ENCODE peak calls at places on chromosomes 4 and X, in five cellular contexts. One of them, this sample, is unnamed.

GRCh38 chrX:153334654-153335295 is 822 bp downstream of the ZNF275 start:
- DNase-seq in upper lobe of right lung: no peak
- DNase-seq in left ventricle myocardium inferior: no peak
- DNase-seq in progenitor cell of endocrine pancreas: no peak
- DNase-seq in hepatocyte: no peak
- DNase-seq in this sample: no peak

GRCh38 chrX:101385795-101386541 is at the start of gene BTK:
- DNase-seq in progenitor cell of endocrine pancreas: no peak
- DNase-seq in upper lobe of right lung: no peak
- DNase-seq in hepatocyte: no peak
- DNase-seq in left ventricle myocardium inferior: no peak
- DNase-seq in this sample: no peak

GRCh38 chr4:24089831-24090531 is 200.1 kb upstream of the PPARGC1A start:
- DNase-seq in upper lobe of right lung: no peak
- DNase-seq in left ventricle myocardium inferior: no peak
- DNase-seq in hepatocyte: no peak
- DNase-seq in progenitor cell of endocrine pancreas: no peak
- DNase-seq in this sample: no peak

GRCh38 chr4:103098746-103099421 is 750 bp downstream of the BDH2 start:
- DNase-seq in progenitor cell of endocrine pancreas: no peak
- DNase-seq in upper lobe of right lung: no peak
- DNase-seq in left ventricle myocardium inferior: no peak
- DNase-seq in hepatocyte: peak; percentile 10
- DNase-seq in this sample: peak; percentile 4

GRCh38 chr4:119518915-119519410 is 109.6 kb downstream of the PDE5A start:
- DNase-seq in upper lobe of right lung: no peak
- DNase-seq in hepatocyte: no peak
- DNase-seq in progenitor cell of endocrine pancreas: no peak
- DNase-seq in left ventricle myocardium inferior: no peak
- DNase-seq in this sample: peak; percentile 16

GRCh38 chr4:25536577-25537325 is 118.9 kb upstream of the SLC34A2 start:
- DNase-seq in hepatocyte: no peak
- DNase-seq in left ventricle myocardium inferior: no peak
- DNase-seq in progenitor cell of endocrine pancreas: no peak
- DNase-seq in upper lobe of right lung: no peak
- DNase-seq in this sample: no peak

GRCh38 chr4:26410385-26411293 is 79.6 kb downstream of the CCKAR start:
- DNase-seq in left ventricle myocardium inferior: no peak
- DNase-seq in progenitor cell of endocrine pancreas: no peak
- DNase-seq in hepatocyte: peak; percentile 56
- DNase-seq in upper lobe of right lung: no peak
- DNase-seq in this sample: peak; percentile 65

GRCh38 chrX:47649781-47650163 is 591 bp downstream of the ELK1 start:
- DNase-seq in left ventricle myocardium inferior: no peak
- DNase-seq in hepatocyte: no peak
- DNase-seq in progenitor cell of endocrine pancreas: no peak
- DNase-seq in upper lobe of right lung: no peak
- DNase-seq in this sample: no peak

GRCh38 chr4:151600432-151600831 is 160.4 kb downstream of the GATB start:
- DNase-seq in hepatocyte: no peak
- DNase-seq in progenitor cell of endocrine pancreas: no peak
- DNase-seq in upper lobe of right lung: no peak
- DNase-seq in left ventricle myocardium inferior: no peak
- DNase-seq in this sample: no peak

GRCh38 chr4:147924604-147925412 is 192.9 kb downstream of the ARHGAP10 start:
- DNase-seq in hepatocyte: peak; percentile 69
- DNase-seq in progenitor cell of endocrine pancreas: no peak
- DNase-seq in left ventricle myocardium inferior: no peak
- DNase-seq in upper lobe of right lung: no peak
- DNase-seq in this sample: peak; percentile 80

GRCh38 chr4:141900841-141901240 is 264.5 kb downstream of the IL15 start:
- DNase-seq in hepatocyte: no peak
- DNase-seq in left ventricle myocardium inferior: no peak
- DNase-seq in upper lobe of right lung: no peak
- DNase-seq in progenitor cell of endocrine pancreas: no peak
- DNase-seq in this sample: no peak

GRCh38 chr4:137530176-137530575 is 2.1 kb downstream of the PCDH18 start:
- DNase-seq in hepatocyte: no peak
- DNase-seq in upper lobe of right lung: no peak
- DNase-seq in left ventricle myocardium inferior: no peak
- DNase-seq in progenitor cell of endocrine pancreas: no peak
- DNase-seq in this sample: no peak

GRCh38 chr4:188428935-188429334 is 289.7 kb downstream of the TRIML1 start:
- DNase-seq in left ventricle myocardium inferior: no peak
- DNase-seq in upper lobe of right lung: no peak
- DNase-seq in hepatocyte: no peak
- DNase-seq in progenitor cell of endocrine pancreas: no peak
- DNase-seq in this sample: peak; percentile 77

DNA sequence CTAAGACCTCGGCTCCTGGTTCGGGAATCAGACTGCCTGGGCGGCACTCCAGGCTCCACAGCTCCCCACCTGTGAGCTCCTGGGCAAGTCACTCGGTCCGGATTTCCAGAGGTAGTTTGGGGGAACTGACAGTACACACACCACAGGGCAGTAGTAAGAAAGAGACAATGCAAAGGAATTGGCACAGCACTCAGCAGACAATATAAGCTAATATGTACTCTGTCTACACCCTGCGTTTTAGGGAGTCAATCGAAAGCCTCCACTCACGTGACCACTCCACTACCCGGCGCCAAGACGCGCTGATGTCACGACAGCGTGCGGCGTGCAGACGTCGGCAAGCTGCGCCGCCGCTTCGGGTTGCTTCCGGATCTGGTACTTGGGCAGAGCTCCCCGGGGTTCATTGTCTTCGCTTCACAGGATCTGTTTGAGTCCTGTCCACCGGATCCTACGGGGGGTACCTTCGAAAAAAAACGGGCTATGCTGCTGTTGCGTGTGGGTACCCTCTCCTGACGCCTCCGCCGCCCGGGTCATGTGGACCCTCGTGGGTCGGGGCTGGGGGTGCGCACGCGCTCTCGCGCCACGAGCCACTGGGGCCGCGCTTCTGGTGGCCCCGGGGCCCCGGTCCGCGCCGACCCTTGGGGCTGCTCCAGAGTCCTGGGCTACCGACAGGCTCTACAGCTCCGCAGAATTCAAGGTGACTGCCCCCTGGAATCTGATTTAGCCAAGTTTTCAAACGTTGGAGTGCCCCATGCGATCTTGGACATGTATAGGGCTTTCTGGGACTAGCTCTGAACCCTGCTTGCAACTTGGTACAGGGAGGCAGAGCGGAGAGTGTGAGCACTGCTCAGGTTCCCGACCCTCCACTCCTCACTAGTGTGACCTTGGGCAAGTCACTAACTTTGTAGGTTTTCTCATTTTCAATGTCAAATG is at the start of gene GUF1:
- DNase-seq in left ventricle myocardium inferior: peak; percentile 89
- DNase-seq in upper lobe of right lung: peak; percentile 96
- DNase-seq in hepatocyte: peak; percentile 96
- DNase-seq in progenitor cell of endocrine pancreas: peak; percentile 69
- DNase-seq in this sample: peak; percentile 94
- TF ChIP-seq CTCF in left ventricle myocardium inferior: no peak
- TF ChIP-seq CTCF in upper lobe of right lung: no peak
- TF ChIP-seq CTCF in hepatocyte: no peak
- TF ChIP-seq CTCF in progenitor cell of endocrine pancreas: peak; percentile 9
- TF ChIP-seq CTCF in this sample: no peak

GRCh38 chr4:44495136-44495535 is 46.5 kb upstream of the KCTD8 start:
- DNase-seq in progenitor cell of endocrine pancreas: no peak
- DNase-seq in upper lobe of right lung: no peak
- DNase-seq in left ventricle myocardium inferior: no peak
- DNase-seq in hepatocyte: no peak
- DNase-seq in this sample: no peak

DNA sequence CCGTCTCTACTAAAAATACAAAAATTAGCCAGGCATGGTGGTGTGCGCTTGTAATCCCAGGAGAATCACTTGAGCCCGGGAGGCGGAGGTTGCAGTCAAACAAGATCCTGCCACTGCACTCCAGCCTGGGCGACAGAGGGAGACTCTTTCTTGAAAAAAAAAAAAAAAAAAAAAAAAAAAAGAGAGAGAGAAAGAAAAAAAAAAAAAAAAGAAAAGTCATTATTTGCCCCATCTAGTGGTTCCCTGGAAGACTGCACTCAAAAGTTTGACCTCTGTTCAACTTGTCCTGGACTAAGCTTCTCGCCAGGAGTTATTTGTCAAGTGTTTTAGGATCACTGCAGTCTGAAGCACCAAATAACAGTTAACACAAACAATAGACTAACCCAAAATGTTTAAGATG is 45.3 kb upstream of the KCTD8 start:
- DNase-seq in upper lobe of right lung: no peak
- DNase-seq in left ventricle myocardium inferior: no peak
- DNase-seq in hepatocyte: peak; percentile 49
- DNase-seq in progenitor cell of endocrine pancreas: no peak
- DNase-seq in this sample: peak; percentile 71
- TF ChIP-seq CTCF in upper lobe of right lung: no peak
- TF ChIP-seq CTCF in left ventricle myocardium inferior: peak; percentile 42
- TF ChIP-seq CTCF in hepatocyte: peak; percentile 47
- TF ChIP-seq CTCF in progenitor cell of endocrine pancreas: peak; percentile 55
- TF ChIP-seq CTCF in this sample: peak; percentile 51

DNA sequence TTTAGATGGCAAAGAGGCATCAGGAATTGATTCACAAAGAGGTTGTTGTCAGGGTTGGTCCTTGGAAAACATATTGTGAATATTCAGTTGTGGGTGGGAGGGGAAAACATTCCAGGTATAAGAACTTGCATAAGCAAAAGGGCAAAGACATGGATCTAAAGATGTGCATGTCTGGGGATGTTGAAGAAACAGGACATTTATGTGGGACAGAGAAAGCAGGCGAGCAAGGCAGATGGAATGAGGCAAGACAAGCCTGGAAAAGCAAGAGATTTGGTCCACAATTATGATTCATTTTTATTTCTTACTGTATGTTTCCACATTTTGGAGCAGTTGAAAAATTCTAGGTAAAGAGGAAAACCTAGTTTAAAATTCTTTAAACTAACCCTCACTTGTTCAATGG is 134.9 kb upstream of the CXXC4 start:
- DNase-seq in upper lobe of right lung: no peak
- DNase-seq in hepatocyte: no peak
- DNase-seq in progenitor cell of endocrine pancreas: no peak
- DNase-seq in left ventricle myocardium inferior: no peak
- DNase-seq in this sample: no peak
- TF ChIP-seq CTCF in upper lobe of right lung: no peak
- TF ChIP-seq CTCF in hepatocyte: no peak
- TF ChIP-seq CTCF in progenitor cell of endocrine pancreas: no peak
- TF ChIP-seq CTCF in left ventricle myocardium inferior: no peak
- TF ChIP-seq CTCF in this sample: no peak

GRCh38 chr4:145302725-145303124 is 122.3 kb upstream of the OTUD4 start:
- DNase-seq in progenitor cell of endocrine pancreas: no peak
- DNase-seq in left ventricle myocardium inferior: no peak
- DNase-seq in upper lobe of right lung: no peak
- DNase-seq in hepatocyte: no peak
- DNase-seq in this sample: no peak

GRCh38 chr4:145307120-145307519 is 126.7 kb upstream of the OTUD4 start:
- DNase-seq in progenitor cell of endocrine pancreas: no peak
- DNase-seq in upper lobe of right lung: no peak
- DNase-seq in left ventricle myocardium inferior: no peak
- DNase-seq in hepatocyte: no peak
- DNase-seq in this sample: no peak

GRCh38 chr4:145308598-145308997 is 128.2 kb upstream of the OTUD4 start:
- DNase-seq in left ventricle myocardium inferior: no peak
- DNase-seq in progenitor cell of endocrine pancreas: no peak
- DNase-seq in hepatocyte: no peak
- DNase-seq in upper lobe of right lung: no peak
- DNase-seq in this sample: no peak

GRCh38 chr4:145307763-145308430 is 127.5 kb upstream of the OTUD4 start:
- DNase-seq in left ventricle myocardium inferior: no peak
- DNase-seq in upper lobe of right lung: no peak
- DNase-seq in hepatocyte: no peak
- DNase-seq in progenitor cell of endocrine pancreas: no peak
- DNase-seq in this sample: no peak
- TF ChIP-seq CTCF in left ventricle myocardium inferior: no peak
- TF ChIP-seq CTCF in upper lobe of right lung: no peak
- TF ChIP-seq CTCF in hepatocyte: no peak
- TF ChIP-seq CTCF in progenitor cell of endocrine pancreas: no peak
- TF ChIP-seq CTCF in this sample: no peak

GRCh38 chr4:93730251-93730650 is 98.3 kb upstream of the ATOH1 start:
- DNase-seq in left ventricle myocardium inferior: no peak
- DNase-seq in progenitor cell of endocrine pancreas: no peak
- DNase-seq in hepatocyte: no peak
- DNase-seq in upper lobe of right lung: no peak
- DNase-seq in this sample: no peak

GRCh38 chr4:93731448-93731847 is 97.1 kb upstream of the ATOH1 start:
- DNase-seq in left ventricle myocardium inferior: no peak
- DNase-seq in progenitor cell of endocrine pancreas: no peak
- DNase-seq in hepatocyte: peak; percentile 51
- DNase-seq in upper lobe of right lung: no peak
- DNase-seq in this sample: peak; percentile 19

DNA sequence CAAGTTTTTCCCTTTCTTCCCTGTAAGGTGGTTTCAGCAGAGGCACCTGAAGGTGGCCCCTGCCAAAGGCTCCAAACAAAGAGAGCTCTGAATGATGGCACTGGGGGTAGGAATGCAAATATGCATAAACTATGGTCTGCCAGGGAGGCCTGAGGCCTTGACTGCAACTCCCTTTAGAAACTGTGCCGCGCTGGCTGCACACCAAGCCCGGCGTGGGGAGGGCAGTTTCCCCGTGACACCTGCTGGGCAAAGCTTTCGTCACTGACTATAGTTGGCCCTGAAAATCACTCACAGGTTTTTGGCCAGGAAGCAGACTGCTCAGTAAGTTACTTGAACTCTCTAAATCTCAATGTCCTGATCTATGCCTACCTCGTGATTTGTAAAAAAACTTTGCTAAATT is 97.8 kb upstream of the ATOH1 start:
- DNase-seq in progenitor cell of endocrine pancreas: no peak
- DNase-seq in left ventricle myocardium inferior: no peak
- DNase-seq in hepatocyte: no peak
- DNase-seq in upper lobe of right lung: no peak
- DNase-seq in this sample: peak; percentile 21
- TF ChIP-seq CTCF in progenitor cell of endocrine pancreas: no peak
- TF ChIP-seq CTCF in left ventricle myocardium inferior: no peak
- TF ChIP-seq CTCF in hepatocyte: no peak
- TF ChIP-seq CTCF in upper lobe of right lung: no peak
- TF ChIP-seq CTCF in this sample: no peak

DNA sequence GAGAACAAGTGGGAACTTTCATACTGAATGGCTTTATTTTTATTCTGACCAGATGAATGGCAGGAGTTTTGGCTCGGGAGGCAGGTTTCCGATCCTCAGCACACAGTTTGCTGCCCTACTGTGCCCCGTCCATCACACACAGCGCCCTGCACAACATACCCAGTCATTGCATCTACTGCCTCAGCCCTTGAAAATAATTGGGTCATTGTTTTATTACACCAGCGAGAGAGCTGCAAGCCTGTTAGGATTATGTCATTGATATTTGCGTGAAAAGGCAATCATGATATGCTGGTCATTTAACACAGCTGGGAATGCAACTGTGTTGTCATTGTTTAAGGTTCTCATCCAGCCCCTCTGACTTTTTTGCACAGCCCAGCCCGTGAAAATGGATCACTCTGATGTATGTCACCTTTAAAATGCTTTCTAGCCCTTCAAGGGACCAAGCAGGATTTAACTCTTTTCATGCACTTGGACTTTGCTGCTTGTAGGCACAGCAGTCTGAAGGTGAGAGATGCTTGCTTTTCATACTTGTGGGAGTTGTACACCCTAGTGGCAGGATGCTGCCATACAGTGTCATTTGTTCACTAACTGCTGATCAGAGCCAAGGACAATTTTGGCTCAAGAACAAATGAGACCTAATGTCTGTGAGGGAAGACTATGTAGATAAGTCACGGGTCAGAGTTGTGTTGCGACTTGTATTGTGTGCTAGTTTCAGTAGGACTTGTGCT is 62.3 kb downstream of the RTL9 start:
- DNase-seq in upper lobe of right lung: no peak
- DNase-seq in hepatocyte: no peak
- DNase-seq in left ventricle myocardium inferior: no peak
- DNase-seq in progenitor cell of endocrine pancreas: no peak
- DNase-seq in this sample: no peak
- TF ChIP-seq CTCF in upper lobe of right lung: no peak
- TF ChIP-seq CTCF in hepatocyte: no peak
- TF ChIP-seq CTCF in left ventricle myocardium inferior: no peak
- TF ChIP-seq CTCF in progenitor cell of endocrine pancreas: peak; percentile 58
- TF ChIP-seq CTCF in this sample: peak; percentile 41

GRCh38 chrX:15930585-15930984 is 76.0 kb upstream of the AP1S2 start:
- DNase-seq in progenitor cell of endocrine pancreas: no peak
- DNase-seq in upper lobe of right lung: no peak
- DNase-seq in left ventricle myocardium inferior: no peak
- DNase-seq in hepatocyte: peak; percentile 58
- DNase-seq in this sample: peak; percentile 64
- TF ChIP-seq CTCF in progenitor cell of endocrine pancreas: peak; percentile 34
- TF ChIP-seq CTCF in upper lobe of right lung: no peak
- TF ChIP-seq CTCF in left ventricle myocardium inferior: peak; percentile 39
- TF ChIP-seq CTCF in hepatocyte: peak; percentile 58
- TF ChIP-seq CTCF in this sample: peak; percentile 49

This sample was measured in GM23338.